ENCODE peak calls at places on chromosome 15, in nine cellular contexts. P, G, M, E, O, H, Z, Y and V are unnamed samples.

GRCh38 chr15:80433836-80434235 is 29.7 kb downstream of the ARNT2 start:
- DNase-seq in G (no peak), Y (no peak), Z (no peak), H (no peak), P (no peak), O (no peak), M (no peak), E (no peak), V (no peak)

GRCh38 chr15:70170096-70170699 is 72.5 kb upstream of the TLE3 start:
- DNase-seq in H (no peak), O (no peak), Y (no peak), P (no peak), E (no peak), M (no peak), G (no peak), Z (no peak), V (no peak)

GRCh38 chr15:71237456-71238188 is 122.4 kb downstream of the THSD4 start:
- DNase-seq in H (peak; percentile 63), O (no peak), Y (peak; percentile 82), M (no peak), Z (peak; percentile 69), P (peak; percentile 97), G (no peak), E (peak; percentile 79), V (no peak)

GRCh38 chr15:68479870-68480269 is 47.9 kb upstream of the ITGA11 start:
- DNase-seq in H (no peak), G (no peak), E (no peak), Z (no peak), P (no peak), Y (no peak), O (no peak), M (no peak), V (no peak)

GRCh38 chr15:79058260-79058850 is 32.2 kb downstream of the RASGRF1 start:
- DNase-seq in E (no peak), Z (no peak), M (no peak), G (no peak), H (no peak), O (no peak), Y (no peak), P (no peak), V (no peak)

GRCh38 chr15:73212424-73212823 is 156.3 kb downstream of the HCN4 start:
- DNase-seq in P (no peak), Z (no peak), Y (no peak), G (no peak), E (no peak), M (no peak), O (no peak), H (no peak), V (no peak)

GRCh38 chr15:65611888-65612615 is 1.1 kb upstream of the INTS14 start:
- DNase-seq in H (no peak), Z (no peak), O (no peak), E (no peak), G (no peak), Y (no peak), P (peak; percentile 13), M (no peak), V (no peak)

GRCh38 chr15:45166792-45167630 is 20.8 kb downstream of the SHF start:
- DNase-seq in E (peak; percentile 87), O (peak; percentile 92), Z (peak; percentile 59), Y (peak; percentile 92), M (peak; percentile 83), H (peak; percentile 46), G (peak; percentile 92), P (peak; percentile 80), V (peak; percentile 91)

GRCh38 chr15:61118885-61119284 is 110.2 kb downstream of the RORA start:
- DNase-seq in E (no peak), H (no peak), M (no peak), P (no peak), O (no peak), Y (no peak), Z (no peak), G (no peak), V (no peak)

GRCh38 chr15:68646751-68647150 is 68.0 kb downstream of the CORO2B start:
- DNase-seq in G (peak; percentile 6), P (no peak), M (no peak), E (no peak), H (no peak), Y (no peak), Z (no peak), O (no peak), V (no peak)

GRCh38 chr15:45442497-45443135 is 64.3 kb upstream of the GATM start:
- DNase-seq in E (peak; percentile 57), Y (no peak), Z (no peak), O (no peak), P (no peak), M (no peak), G (no peak), H (no peak), V (no peak)

GRCh38 chr15:71455107-71455506 is 339.8 kb downstream of the THSD4 start:
- DNase-seq in P (no peak), M (no peak), O (no peak), Z (no peak), G (no peak), E (no peak), Y (no peak), H (no peak), V (no peak)

GRCh38 chr15:62455441-62455921 is 290.4 kb upstream of the C2CD4B start:
- DNase-seq in H (no peak), G (no peak), Z (no peak), O (no peak), M (no peak), P (no peak), Y (peak; percentile 71), E (no peak), V (no peak)

GRCh38 chr15:66765478-66766281 is 63.6 kb downstream of the SMAD6 start:
- DNase-seq in O (peak; percentile 60), H (peak; percentile 58), Z (peak; percentile 81), P (peak; percentile 97), M (peak; percentile 72), E (no peak), G (peak; percentile 77), Y (no peak), V (peak; percentile 49)

GRCh38 chr15:44598892-44599291 is 61.9 kb downstream of the EIF3J start:
- DNase-seq in O (no peak), Z (no peak), P (no peak), M (no peak), E (no peak), G (no peak), Y (no peak), H (no peak), V (no peak)

GRCh38 chr15:61000276-61000675 is 228.8 kb downstream of the RORA start:
- DNase-seq in M (no peak), G (no peak), Y (no peak), O (no peak), Z (no peak), H (no peak), E (no peak), P (no peak), V (no peak)

DNA sequence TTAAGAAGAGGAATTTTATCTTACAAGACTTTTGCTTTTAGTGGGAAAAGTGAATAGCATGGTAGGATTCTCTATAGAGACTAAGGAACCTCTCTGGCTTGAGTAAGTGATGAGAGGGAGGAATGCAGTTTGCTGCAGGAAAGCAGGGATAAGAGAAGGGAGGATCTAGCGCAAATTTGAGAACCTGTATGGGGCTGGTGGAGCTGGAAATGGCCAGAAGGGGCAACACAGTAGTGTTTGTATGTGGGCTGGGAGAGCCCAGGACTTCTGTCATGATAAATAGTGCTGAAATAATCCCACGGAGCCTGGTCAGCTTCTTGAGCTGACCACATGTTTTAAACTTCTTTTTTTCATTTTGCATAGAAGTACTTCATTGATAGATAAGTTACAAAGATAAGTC is 11.1 kb upstream of the SHC4 start:
- DNase-seq in P (peak; percentile 14), O (no peak), M (no peak), G (no peak), H (no peak), Z (peak; percentile 8), E (no peak), Y (no peak), V (no peak)
- TF ChIP-seq CTCF in P (no peak), O (no peak), M (no peak), G (no peak), H (no peak), Z (peak; percentile 25), E (no peak), Y (no peak), V (no peak)

DNA sequence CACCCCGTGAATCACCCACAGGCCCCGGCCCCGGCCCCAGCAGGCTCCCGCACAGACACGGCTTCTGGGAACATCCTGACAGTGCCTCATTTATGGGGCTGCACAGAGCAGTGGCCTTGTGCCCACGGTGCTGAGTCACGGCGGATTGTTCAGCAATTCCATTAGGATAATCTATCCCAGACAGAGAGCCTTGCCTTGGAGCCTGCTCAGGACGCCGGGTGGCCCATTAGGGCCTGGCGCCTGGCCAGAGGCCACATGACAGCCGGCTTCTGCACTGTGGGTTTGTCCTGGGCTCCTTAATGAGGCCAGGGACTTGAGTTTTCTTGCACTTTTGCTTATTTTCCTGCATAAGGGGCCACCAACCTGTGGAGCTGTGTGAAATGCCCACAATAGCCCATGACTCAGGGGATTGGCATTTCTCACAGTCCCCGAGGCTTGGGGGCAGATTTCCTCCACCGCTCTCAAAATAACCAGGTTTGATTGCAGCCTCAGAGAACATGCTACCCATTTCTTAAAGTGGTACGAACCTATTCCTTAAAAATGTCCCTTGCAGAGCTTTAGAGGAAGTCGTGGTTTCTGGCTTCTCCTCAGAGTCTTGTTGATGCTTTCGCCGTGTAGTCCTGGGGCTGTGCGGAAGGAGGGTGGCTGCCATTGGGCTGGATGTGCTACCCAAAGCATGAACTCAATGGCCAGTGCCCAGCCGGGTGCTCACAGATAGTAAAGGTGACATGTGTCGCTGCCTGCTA is 19.0 kb downstream of the SYNM start:
- DNase-seq in G (peak; percentile 95), P (peak; percentile 92), Z (peak; percentile 86), E (peak; percentile 93), H (peak; percentile 58), M (peak; percentile 75), Y (peak; percentile 89), O (no peak), V (no peak)
- TF ChIP-seq CTCF in G (no peak), P (no peak), Z (no peak), E (no peak), H (no peak), M (no peak), Y (no peak), O (no peak), V (no peak)

DNA sequence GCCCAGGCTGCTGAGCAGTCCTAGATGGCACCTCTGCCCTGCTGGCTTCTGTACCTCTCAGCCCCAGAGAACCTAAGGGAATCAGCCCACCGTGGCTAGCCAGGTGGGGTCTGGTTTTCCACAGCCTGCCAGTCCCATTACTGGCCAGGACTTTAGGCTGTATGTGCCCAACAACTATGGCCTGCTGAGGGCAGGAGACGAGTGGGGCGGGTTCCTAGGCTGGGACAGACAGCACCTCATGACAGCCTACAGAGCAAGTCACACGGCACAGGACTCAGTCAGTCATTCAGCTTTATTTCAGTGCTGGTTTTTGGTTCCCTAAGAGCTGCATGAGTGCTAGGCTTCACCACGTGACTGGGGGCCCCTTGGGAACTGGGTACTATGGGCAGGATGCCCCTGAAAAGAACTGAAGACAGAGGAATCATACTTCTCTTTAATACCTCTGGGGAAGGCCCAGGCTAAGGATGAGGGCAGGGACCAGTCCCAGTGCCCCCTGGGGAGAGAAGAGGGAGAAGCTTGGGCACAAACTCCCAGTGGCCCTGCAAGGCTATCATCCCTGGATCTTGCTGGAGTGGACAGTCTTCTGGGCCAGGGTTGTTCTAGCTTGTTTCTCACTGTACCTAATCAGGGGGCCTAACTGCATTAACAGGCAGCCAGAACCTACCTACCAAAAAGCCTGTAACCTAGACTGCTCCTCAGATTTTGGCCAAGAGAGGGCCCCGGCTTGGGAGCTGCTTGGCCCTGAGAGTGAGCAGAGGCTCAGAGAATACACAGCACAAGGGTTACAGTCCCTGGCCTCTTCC is 14.8 kb downstream of the CLK3 start:
- DNase-seq in M (no peak), O (no peak), Y (no peak), H (no peak), P (no peak), Z (no peak), E (no peak), G (peak; percentile 59), V (no peak)
- TF ChIP-seq CTCF in M (no peak), O (no peak), Y (no peak), H (no peak), P (no peak), Z (no peak), E (no peak), G (no peak), V (no peak)

GRCh38 chr15:89171136-89172072 is 50.0 kb downstream of the RLBP1 start:
- DNase-seq in Z (peak; percentile 32), O (peak; percentile 37), Y (no peak), G (no peak), E (no peak), P (peak; percentile 74), M (no peak), H (no peak), V (no peak)
- TF ChIP-seq CTCF in Z (peak; percentile 87), O (peak; percentile 25), Y (peak; percentile 72), G (peak; percentile 57), E (peak; percentile 77), P (peak; percentile 95), M (peak; percentile 19), H (no peak), V (peak; percentile 68)